ENCODE peak calls at places on chromosome 13, in eight cellular contexts. One of them, this sample, is unnamed.

GRCh38 chr13:37621811-37622361 is 23.3 kb upstream of the POSTN start:
- DNase-seq in GM23338: no peak
- DNase-seq in SK-N-SH: no peak
- DNase-seq in sigmoid colon: no peak
- DNase-seq in stomach: no peak
- DNase-seq in HCT116: no peak
- DNase-seq in K562: no peak
- DNase-seq in breast epithelium: no peak
- DNase-seq in this sample: no peak

GRCh38 chr13:51221674-51222509 is at the start of gene FAM124A:
- DNase-seq in GM23338: peak; percentile 82
- DNase-seq in SK-N-SH: peak; percentile 89
- DNase-seq in sigmoid colon: peak; percentile 75
- DNase-seq in stomach: peak; percentile 57
- DNase-seq in HCT116: peak; percentile 4
- DNase-seq in K562: peak; percentile 67
- DNase-seq in breast epithelium: no peak
- DNase-seq in this sample: peak; percentile 59

GRCh38 chr13:43686557-43686956 is 100.2 kb downstream of the ENOX1 start:
- DNase-seq in GM23338: no peak
- DNase-seq in SK-N-SH: peak; percentile 1
- DNase-seq in sigmoid colon: peak; percentile 77
- DNase-seq in stomach: no peak
- DNase-seq in HCT116: no peak
- DNase-seq in K562: no peak
- DNase-seq in breast epithelium: no peak
- DNase-seq in this sample: no peak

GRCh38 chr13:21231426-21231945 is 55.0 kb downstream of the MRPL57 start:
- DNase-seq in GM23338: no peak
- DNase-seq in SK-N-SH: peak; percentile 27
- DNase-seq in sigmoid colon: no peak
- DNase-seq in stomach: no peak
- DNase-seq in HCT116: no peak
- DNase-seq in K562: no peak
- DNase-seq in breast epithelium: no peak
- DNase-seq in this sample: no peak

GRCh38 chr13:50366488-50367174 is 351.4 kb downstream of the KCNRG start:
- DNase-seq in GM23338: no peak
- DNase-seq in SK-N-SH: peak; percentile 32
- DNase-seq in sigmoid colon: no peak
- DNase-seq in stomach: no peak
- DNase-seq in HCT116: no peak
- DNase-seq in K562: no peak
- DNase-seq in breast epithelium: no peak
- DNase-seq in this sample: no peak

GRCh38 chr13:83815598-83815997 is 66.7 kb downstream of the SLITRK1 start:
- DNase-seq in GM23338: peak; percentile 34
- DNase-seq in SK-N-SH: no peak
- DNase-seq in sigmoid colon: no peak
- DNase-seq in stomach: no peak
- DNase-seq in HCT116: no peak
- DNase-seq in K562: no peak
- DNase-seq in breast epithelium: no peak
- DNase-seq in this sample: no peak

GRCh38 chr13:106340249-106340648 is 195.2 kb downstream of the EFNB2 start:
- DNase-seq in GM23338: no peak
- DNase-seq in SK-N-SH: no peak
- DNase-seq in sigmoid colon: no peak
- DNase-seq in stomach: no peak
- DNase-seq in HCT116: no peak
- DNase-seq in K562: no peak
- DNase-seq in breast epithelium: no peak
- DNase-seq in this sample: no peak

GRCh38 chr13:51834581-51835158 is 10.3 kb downstream of the TMEM272 start:
- DNase-seq in GM23338: no peak
- DNase-seq in SK-N-SH: peak; percentile 43
- DNase-seq in sigmoid colon: no peak
- DNase-seq in stomach: no peak
- DNase-seq in HCT116: no peak
- DNase-seq in K562: no peak
- DNase-seq in breast epithelium: no peak
- DNase-seq in this sample: no peak

GRCh38 chr13:35179494-35179893 is 237.4 kb downstream of the NBEA start:
- DNase-seq in GM23338: no peak
- DNase-seq in SK-N-SH: no peak
- DNase-seq in sigmoid colon: no peak
- DNase-seq in stomach: no peak
- DNase-seq in HCT116: no peak
- DNase-seq in K562: no peak
- DNase-seq in breast epithelium: no peak
- DNase-seq in this sample: no peak

GRCh38 chr13:59982631-59983382 is 180.9 kb downstream of the DIAPH3 start:
- DNase-seq in GM23338: no peak
- DNase-seq in SK-N-SH: no peak
- DNase-seq in sigmoid colon: no peak
- DNase-seq in stomach: no peak
- DNase-seq in HCT116: no peak
- DNase-seq in K562: peak; percentile 5
- DNase-seq in breast epithelium: no peak
- DNase-seq in this sample: no peak

GRCh38 chr13:100721885-100722512 is 47.4 kb upstream of the TMTC4 start:
- DNase-seq in GM23338: peak; percentile 80
- DNase-seq in SK-N-SH: peak; percentile 63
- DNase-seq in sigmoid colon: no peak
- DNase-seq in stomach: peak; percentile 77
- DNase-seq in HCT116: peak; percentile 37
- DNase-seq in K562: peak; percentile 41
- DNase-seq in breast epithelium: no peak
- DNase-seq in this sample: peak; percentile 30

GRCh38 chr13:91346062-91346461 is 1.4 kb upstream of the MIR17HG start:
- DNase-seq in GM23338: no peak
- DNase-seq in SK-N-SH: no peak
- DNase-seq in sigmoid colon: no peak
- DNase-seq in stomach: no peak
- DNase-seq in HCT116: no peak
- DNase-seq in K562: peak; percentile 30
- DNase-seq in breast epithelium: no peak
- DNase-seq in this sample: no peak

GRCh38 chr13:51202477-51203046 is 19.6 kb upstream of the FAM124A start:
- DNase-seq in GM23338: no peak
- DNase-seq in SK-N-SH: no peak
- DNase-seq in sigmoid colon: no peak
- DNase-seq in stomach: no peak
- DNase-seq in HCT116: no peak
- DNase-seq in K562: no peak
- DNase-seq in breast epithelium: no peak
- DNase-seq in this sample: no peak

GRCh38 chr13:55345197-55345596 is 1795.5 kb upstream of the PRR20A start:
- DNase-seq in GM23338: no peak
- DNase-seq in SK-N-SH: no peak
- DNase-seq in sigmoid colon: no peak
- DNase-seq in stomach: no peak
- DNase-seq in HCT116: no peak
- DNase-seq in K562: no peak
- DNase-seq in breast epithelium: no peak
- DNase-seq in this sample: no peak

GRCh38 chr13:107117327-107118012 is 549.5 kb upstream of the ARGLU1 start:
- DNase-seq in GM23338: no peak
- DNase-seq in SK-N-SH: no peak
- DNase-seq in sigmoid colon: no peak
- DNase-seq in stomach: no peak
- DNase-seq in HCT116: no peak
- DNase-seq in K562: no peak
- DNase-seq in breast epithelium: no peak
- DNase-seq in this sample: no peak

GRCh38 chr13:38538412-38538811 is 148.5 kb upstream of the FREM2 start:
- DNase-seq in GM23338: peak; percentile 76
- DNase-seq in SK-N-SH: no peak
- DNase-seq in sigmoid colon: no peak
- DNase-seq in stomach: no peak
- DNase-seq in HCT116: no peak
- DNase-seq in K562: no peak
- DNase-seq in breast epithelium: no peak
- DNase-seq in this sample: no peak

GRCh38 chr13:42876270-42876714 is 94.9 kb downstream of the FAM216B start:
- DNase-seq in GM23338: peak; percentile 90
- DNase-seq in SK-N-SH: no peak
- DNase-seq in sigmoid colon: no peak
- DNase-seq in stomach: no peak
- DNase-seq in HCT116: no peak
- DNase-seq in K562: no peak
- DNase-seq in breast epithelium: no peak
- DNase-seq in this sample: peak; percentile 49

DNA sequence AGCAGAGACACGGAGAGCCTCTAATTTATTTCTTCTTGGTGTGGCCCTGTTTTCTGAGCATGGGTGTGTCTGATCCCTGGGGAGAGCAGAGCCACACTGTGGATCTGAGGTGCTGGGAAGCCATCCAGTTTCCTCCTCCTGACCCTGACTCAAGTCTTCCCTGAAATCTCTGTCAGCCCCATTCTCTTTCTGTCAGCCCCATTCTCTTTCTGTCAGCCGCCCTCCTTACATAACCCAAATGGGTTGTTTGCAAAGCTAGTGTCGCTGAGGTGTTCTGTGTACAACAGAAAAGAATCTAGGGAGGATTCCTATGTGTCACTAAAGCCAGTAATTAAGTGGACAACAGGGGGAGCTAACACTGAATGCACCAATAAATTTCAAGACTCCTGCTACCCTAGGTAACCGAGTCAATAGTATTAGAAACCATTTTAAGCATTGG is 50.2 kb downstream of the LRCH1 start:
- DNase-seq in GM23338: peak; percentile 55
- DNase-seq in SK-N-SH: no peak
- DNase-seq in sigmoid colon: no peak
- DNase-seq in stomach: no peak
- DNase-seq in HCT116: no peak
- DNase-seq in K562: no peak
- DNase-seq in breast epithelium: no peak
- DNase-seq in this sample: no peak
- TF ChIP-seq POLR2AphosphoS5 in GM23338: no peak
- TF ChIP-seq POLR2AphosphoS5 in SK-N-SH: no peak
- TF ChIP-seq POLR2AphosphoS5 in sigmoid colon: no peak
- TF ChIP-seq POLR2AphosphoS5 in stomach: no peak
- TF ChIP-seq POLR2AphosphoS5 in HCT116: no peak
- TF ChIP-seq POLR2AphosphoS5 in K562: no peak
- TF ChIP-seq POLR2AphosphoS5 in breast epithelium: no peak
- TF ChIP-seq POLR2AphosphoS5 in this sample: no peak

GRCh38 chr13:49098198-49098597 is 121.9 kb upstream of the MLNR start:
- DNase-seq in GM23338: no peak
- DNase-seq in SK-N-SH: peak; percentile 4
- DNase-seq in sigmoid colon: no peak
- DNase-seq in stomach: no peak
- DNase-seq in HCT116: peak; percentile 81
- DNase-seq in K562: no peak
- DNase-seq in breast epithelium: peak; percentile 45
- DNase-seq in this sample: no peak
- TF ChIP-seq POLR2AphosphoS5 in GM23338: no peak
- TF ChIP-seq POLR2AphosphoS5 in SK-N-SH: no peak
- TF ChIP-seq POLR2AphosphoS5 in sigmoid colon: peak; percentile 89
- TF ChIP-seq POLR2AphosphoS5 in stomach: peak; percentile 64
- TF ChIP-seq POLR2AphosphoS5 in HCT116: no peak
- TF ChIP-seq POLR2AphosphoS5 in K562: no peak
- TF ChIP-seq POLR2AphosphoS5 in breast epithelium: no peak
- TF ChIP-seq POLR2AphosphoS5 in this sample: no peak

DNA sequence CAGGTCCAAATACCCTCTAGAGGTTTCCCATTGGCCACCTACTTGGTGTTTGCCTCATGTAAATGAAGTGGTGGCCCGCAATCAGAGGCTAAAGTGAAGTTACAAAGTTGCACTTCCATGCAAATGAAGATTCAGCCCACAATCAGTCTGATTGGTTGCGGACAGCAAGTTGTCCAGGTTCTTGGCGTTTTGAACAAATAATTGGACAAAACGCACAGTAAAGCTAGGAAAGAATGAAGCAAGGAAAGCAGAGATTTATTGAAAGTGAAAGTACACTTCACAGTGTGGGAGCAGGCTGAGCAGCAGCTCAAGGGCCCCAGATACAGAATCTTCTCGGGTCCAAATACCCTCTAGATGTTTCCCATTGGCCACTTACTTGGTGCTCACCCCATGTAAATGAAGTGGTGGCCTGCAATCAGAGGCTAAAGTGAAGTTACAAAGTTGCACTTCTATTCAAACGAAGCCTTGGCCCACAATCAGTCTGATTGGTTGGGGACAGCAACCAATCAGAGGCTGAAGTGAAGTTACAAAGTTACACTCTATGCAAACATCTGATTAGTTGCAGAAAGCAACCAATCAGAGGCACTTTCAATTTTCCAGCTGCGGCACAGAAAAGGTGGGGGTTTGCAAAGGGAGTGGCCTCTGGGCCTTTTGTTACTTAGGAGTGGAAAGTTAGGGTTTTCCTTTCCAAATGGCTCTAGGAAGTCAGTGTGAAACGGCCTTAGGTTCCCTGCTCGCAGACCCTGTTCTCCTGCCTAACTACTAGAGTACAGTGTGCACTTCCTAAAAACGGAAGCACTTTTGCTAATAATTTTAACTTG is 4.7 kb upstream of the TM9SF2 start:
- DNase-seq in GM23338: peak; percentile 67
- DNase-seq in SK-N-SH: no peak
- DNase-seq in sigmoid colon: peak; percentile 84
- DNase-seq in stomach: peak; percentile 81
- DNase-seq in HCT116: peak; percentile 36
- DNase-seq in K562: peak; percentile 13
- DNase-seq in breast epithelium: peak; percentile 42
- DNase-seq in this sample: no peak
- TF ChIP-seq POLR2AphosphoS5 in GM23338: no peak
- TF ChIP-seq POLR2AphosphoS5 in SK-N-SH: peak; percentile 40
- TF ChIP-seq POLR2AphosphoS5 in sigmoid colon: no peak
- TF ChIP-seq POLR2AphosphoS5 in stomach: no peak
- TF ChIP-seq POLR2AphosphoS5 in HCT116: peak; percentile 52
- TF ChIP-seq POLR2AphosphoS5 in K562: no peak
- TF ChIP-seq POLR2AphosphoS5 in breast epithelium: no peak
- TF ChIP-seq POLR2AphosphoS5 in this sample: no peak

GRCh38 chr13:36217456-36217855 is 3.1 kb upstream of the SOHLH2 start:
- DNase-seq in GM23338: no peak
- DNase-seq in SK-N-SH: no peak
- DNase-seq in sigmoid colon: no peak
- DNase-seq in stomach: no peak
- DNase-seq in HCT116: no peak
- DNase-seq in K562: no peak
- DNase-seq in breast epithelium: no peak
- DNase-seq in this sample: no peak

GRCh38 chr13:36214163-36214921 is at the start of gene SOHLH2:
- DNase-seq in GM23338: no peak
- DNase-seq in SK-N-SH: no peak
- DNase-seq in sigmoid colon: no peak
- DNase-seq in stomach: no peak
- DNase-seq in HCT116: no peak
- DNase-seq in K562: peak; percentile 34
- DNase-seq in breast epithelium: no peak
- DNase-seq in this sample: no peak

GRCh38 chr13:36207672-36208071 is 6.7 kb downstream of the SOHLH2 start:
- DNase-seq in GM23338: peak; percentile 47
- DNase-seq in SK-N-SH: no peak
- DNase-seq in sigmoid colon: no peak
- DNase-seq in stomach: no peak
- DNase-seq in HCT116: no peak
- DNase-seq in K562: no peak
- DNase-seq in breast epithelium: no peak
- DNase-seq in this sample: no peak

GRCh38 chr13:36211567-36211966 is 2.8 kb downstream of the SOHLH2 start:
- DNase-seq in GM23338: no peak
- DNase-seq in SK-N-SH: no peak
- DNase-seq in sigmoid colon: no peak
- DNase-seq in stomach: no peak
- DNase-seq in HCT116: no peak
- DNase-seq in K562: no peak
- DNase-seq in breast epithelium: no peak
- DNase-seq in this sample: no peak

GRCh38 chr13:36212789-36213188 is 1.6 kb downstream of the SOHLH2 start:
- DNase-seq in GM23338: no peak
- DNase-seq in SK-N-SH: no peak
- DNase-seq in sigmoid colon: no peak
- DNase-seq in stomach: no peak
- DNase-seq in HCT116: no peak
- DNase-seq in K562: peak; percentile 5
- DNase-seq in breast epithelium: no peak
- DNase-seq in this sample: no peak
- TF ChIP-seq POLR2AphosphoS5 in GM23338: no peak
- TF ChIP-seq POLR2AphosphoS5 in SK-N-SH: no peak
- TF ChIP-seq POLR2AphosphoS5 in sigmoid colon: no peak
- TF ChIP-seq POLR2AphosphoS5 in stomach: no peak
- TF ChIP-seq POLR2AphosphoS5 in HCT116: no peak
- TF ChIP-seq POLR2AphosphoS5 in K562: peak; percentile 43
- TF ChIP-seq POLR2AphosphoS5 in breast epithelium: no peak
- TF ChIP-seq POLR2AphosphoS5 in this sample: no peak